ENCODE peak calls at places on chromosomes 1 and 21, in four cellular contexts. One of them, this sample, is unnamed.

GRCh38 chr1:209063816-209064664 is 519.5 kb upstream of the CAMK1G start:
- DNase-seq in NCI-H345: no peak
- DNase-seq in AG08396: no peak
- DNase-seq in HFFc6: no peak
- DNase-seq in this sample: no peak

GRCh38 chr21:28068455-28069358 is 924.0 kb downstream of the LTN1 start:
- DNase-seq in HFFc6: no peak
- DNase-seq in NCI-H345: no peak
- DNase-seq in AG08396: no peak
- DNase-seq in this sample: no peak

GRCh38 chr1:234734864-234735263 is 124.9 kb upstream of the IRF2BP2 start:
- DNase-seq in AG08396: no peak
- DNase-seq in HFFc6: no peak
- DNase-seq in NCI-H345: no peak
- DNase-seq in this sample: no peak

GRCh38 chr1:112461200-112461871 is 47.4 kb upstream of the WNT2B start:
- DNase-seq in HFFc6: no peak
- DNase-seq in AG08396: no peak
- DNase-seq in NCI-H345: no peak
- DNase-seq in this sample: no peak

GRCh38 chr1:12344611-12345299 is 114.9 kb downstream of the VPS13D start:
- DNase-seq in HFFc6: no peak
- DNase-seq in NCI-H345: no peak
- DNase-seq in AG08396: no peak
- DNase-seq in this sample: no peak

GRCh38 chr1:202589190-202589680 is 121.0 kb downstream of the SYT2 start:
- DNase-seq in HFFc6: peak; percentile 99
- DNase-seq in NCI-H345: no peak
- DNase-seq in AG08396: peak; percentile 91
- DNase-seq in this sample: peak; percentile 94

GRCh38 chr1:79375352-79375751 is 368.8 kb upstream of the ADGRL4 start:
- DNase-seq in AG08396: no peak
- DNase-seq in HFFc6: no peak
- DNase-seq in NCI-H345: no peak
- DNase-seq in this sample: no peak

GRCh38 chr1:61887921-61888564 is 145.8 kb downstream of the PATJ start:
- DNase-seq in AG08396: no peak
- DNase-seq in NCI-H345: no peak
- DNase-seq in HFFc6: no peak
- DNase-seq in this sample: peak; percentile 13

GRCh38 chr1:112807117-112807516 is 92.0 kb upstream of the PPM1J start:
- DNase-seq in NCI-H345: no peak
- DNase-seq in HFFc6: no peak
- DNase-seq in AG08396: no peak
- DNase-seq in this sample: no peak

GRCh38 chr21:26130249-26130896 is 40.2 kb downstream of the APP start:
- DNase-seq in AG08396: no peak
- DNase-seq in NCI-H345: no peak
- DNase-seq in HFFc6: peak; percentile 64
- DNase-seq in this sample: no peak

GRCh38 chr1:37449936-37450335 is 24.4 kb upstream of the ZC3H12A start:
- DNase-seq in HFFc6: no peak
- DNase-seq in AG08396: no peak
- DNase-seq in NCI-H345: no peak
- DNase-seq in this sample: no peak

GRCh38 chr1:1185101-1185765 is 11.6 kb downstream of the TTLL10 start:
- DNase-seq in HFFc6: no peak
- DNase-seq in NCI-H345: no peak
- DNase-seq in AG08396: no peak
- DNase-seq in this sample: no peak